ENCODE peak calls at places on chromosome 10, in five cellular contexts. One of them, this sample, is unnamed.

GRCh38 chr10:6297951-6298381 is 95.2 kb downstream of the PFKFB3 start:
- DNase-seq in H1: no peak
- DNase-seq in H9: no peak
- DNase-seq in mesenchymal stem cell: peak
- DNase-seq in trophoblast cell: peak
- DNase-seq in this sample: no peak

GRCh38 chr10:104253576-104254410 is 899 bp upstream of the GSTO1 start:
- DNase-seq in mesenchymal stem cell: peak
- DNase-seq in H1: no peak
- DNase-seq in H9: peak
- DNase-seq in trophoblast cell: peak
- DNase-seq in this sample: no peak

GRCh38 chr10:89235073-89235798 is 16.3 kb downstream of the LIPA start:
- DNase-seq in H1: no peak
- DNase-seq in mesenchymal stem cell: no peak
- DNase-seq in trophoblast cell: peak
- DNase-seq in H9: no peak
- DNase-seq in this sample: no peak

GRCh38 chr10:91200314-91201212 is 19.9 kb upstream of the PCGF5 start:
- DNase-seq in mesenchymal stem cell: no peak
- DNase-seq in H1: no peak
- DNase-seq in trophoblast cell: no peak
- DNase-seq in H9: no peak
- DNase-seq in this sample: no peak

GRCh38 chr10:123746927-123747326 is 80.8 kb downstream of the GPR26 start:
- DNase-seq in mesenchymal stem cell: no peak
- DNase-seq in H1: no peak
- DNase-seq in H9: peak
- DNase-seq in trophoblast cell: no peak
- DNase-seq in this sample: no peak

GRCh38 chr10:101974091-101974799 is 81.7 kb downstream of the ARMH3 start:
- DNase-seq in H9: no peak
- DNase-seq in mesenchymal stem cell: peak
- DNase-seq in trophoblast cell: no peak
- DNase-seq in H1: no peak
- DNase-seq in this sample: no peak

GRCh38 chr10:106355450-106355849 is 809.1 kb downstream of the SORCS1 start:
- DNase-seq in H1: peak
- DNase-seq in H9: peak
- DNase-seq in trophoblast cell: peak
- DNase-seq in mesenchymal stem cell: no peak
- DNase-seq in this sample: no peak

GRCh38 chr10:49419005-49419404 is 23.1 kb upstream of the DRGX start:
- DNase-seq in H9: peak
- DNase-seq in trophoblast cell: peak
- DNase-seq in H1: no peak
- DNase-seq in mesenchymal stem cell: no peak
- DNase-seq in this sample: no peak

GRCh38 chr10:23190872-23191763 is 994 bp upstream of the PTF1A start:
- DNase-seq in H1: peak
- DNase-seq in trophoblast cell: no peak
- DNase-seq in mesenchymal stem cell: no peak
- DNase-seq in H9: peak
- DNase-seq in this sample: no peak

GRCh38 chr10:118983263-118983662 is 46.3 kb upstream of the NANOS1 start:
- DNase-seq in H9: peak
- DNase-seq in mesenchymal stem cell: no peak
- DNase-seq in trophoblast cell: no peak
- DNase-seq in H1: no peak
- DNase-seq in this sample: no peak

GRCh38 chr10:398954-399353 is 263.7 kb downstream of the ZMYND11 start:
- DNase-seq in mesenchymal stem cell: no peak
- DNase-seq in trophoblast cell: no peak
- DNase-seq in H9: no peak
- DNase-seq in H1: no peak
- DNase-seq in this sample: no peak

GRCh38 chr10:58477122-58477521 is 35.5 kb upstream of the BICC1 start:
- DNase-seq in trophoblast cell: no peak
- DNase-seq in H9: peak
- DNase-seq in mesenchymal stem cell: no peak
- DNase-seq in H1: no peak
- DNase-seq in this sample: no peak

GRCh38 chr10:11610855-11611247 is 599 bp downstream of the USP6NL start:
- DNase-seq in mesenchymal stem cell: peak
- DNase-seq in H9: peak
- DNase-seq in H1: peak
- DNase-seq in trophoblast cell: peak
- DNase-seq in this sample: no peak

GRCh38 chr10:2351566-2351965 is 614.2 kb upstream of the ADARB2 start:
- DNase-seq in trophoblast cell: no peak
- DNase-seq in H9: no peak
- DNase-seq in H1: no peak
- DNase-seq in mesenchymal stem cell: no peak
- DNase-seq in this sample: no peak

GRCh38 chr10:11328264-11329054 is 283.0 kb downstream of the USP6NL start:
- DNase-seq in H9: no peak
- DNase-seq in mesenchymal stem cell: no peak
- DNase-seq in trophoblast cell: peak
- DNase-seq in H1: peak
- DNase-seq in this sample: no peak

GRCh38 chr10:16843252-16843870 is 26.1 kb upstream of the RSU1 start:
- DNase-seq in H1: no peak
- DNase-seq in H9: no peak
- DNase-seq in trophoblast cell: peak
- DNase-seq in mesenchymal stem cell: peak
- DNase-seq in this sample: peak

GRCh38 chr10:44913312-44914079 is 2.4 kb downstream of the TMEM72 start:
- DNase-seq in H9: no peak
- DNase-seq in mesenchymal stem cell: peak
- DNase-seq in trophoblast cell: no peak
- DNase-seq in H1: no peak
- DNase-seq in this sample: no peak

GRCh38 chr10:125802739-125803138 is 20.3 kb downstream of the UROS start:
- DNase-seq in trophoblast cell: peak
- DNase-seq in H1: no peak
- DNase-seq in H9: no peak
- DNase-seq in mesenchymal stem cell: no peak
- DNase-seq in this sample: no peak

GRCh38 chr10:119859422-119860258 is 13.0 kb downstream of the MCMBP start:
- DNase-seq in H1: no peak
- DNase-seq in trophoblast cell: peak
- DNase-seq in H9: no peak
- DNase-seq in mesenchymal stem cell: peak
- DNase-seq in this sample: peak

GRCh38 chr10:63825111-63825510 is 303.9 kb downstream of the REEP3 start:
- DNase-seq in mesenchymal stem cell: no peak
- DNase-seq in H9: no peak
- DNase-seq in H1: no peak
- DNase-seq in trophoblast cell: no peak
- DNase-seq in this sample: no peak

GRCh38 chr10:17216901-17217395 is 11.1 kb upstream of the VIM start:
- DNase-seq in H9: no peak
- DNase-seq in mesenchymal stem cell: peak
- DNase-seq in H1: no peak
- DNase-seq in trophoblast cell: no peak
- DNase-seq in this sample: no peak

GRCh38 chr10:43398939-43399871 is 9.8 kb downstream of the HNRNPF start:
- DNase-seq in mesenchymal stem cell: peak
- DNase-seq in trophoblast cell: peak
- DNase-seq in H9: no peak
- DNase-seq in H1: no peak
- DNase-seq in this sample: no peak

GRCh38 chr10:75497997-75498797 is 66.8 kb downstream of the LRMDA start:
- DNase-seq in H1: no peak
- DNase-seq in trophoblast cell: no peak
- DNase-seq in H9: no peak
- DNase-seq in mesenchymal stem cell: peak
- DNase-seq in this sample: no peak

GRCh38 chr10:132793871-132794849 is 8.2 kb upstream of the NKX6-2 start:
- DNase-seq in H1: no peak
- DNase-seq in mesenchymal stem cell: no peak
- DNase-seq in trophoblast cell: no peak
- DNase-seq in H9: no peak
- DNase-seq in this sample: no peak

GRCh38 chr10:44195120-44196007 is 189.5 kb downstream of the CXCL12 start:
- DNase-seq in trophoblast cell: no peak
- DNase-seq in mesenchymal stem cell: peak
- DNase-seq in H9: no peak
- DNase-seq in H1: no peak
- DNase-seq in this sample: no peak

DNA sequence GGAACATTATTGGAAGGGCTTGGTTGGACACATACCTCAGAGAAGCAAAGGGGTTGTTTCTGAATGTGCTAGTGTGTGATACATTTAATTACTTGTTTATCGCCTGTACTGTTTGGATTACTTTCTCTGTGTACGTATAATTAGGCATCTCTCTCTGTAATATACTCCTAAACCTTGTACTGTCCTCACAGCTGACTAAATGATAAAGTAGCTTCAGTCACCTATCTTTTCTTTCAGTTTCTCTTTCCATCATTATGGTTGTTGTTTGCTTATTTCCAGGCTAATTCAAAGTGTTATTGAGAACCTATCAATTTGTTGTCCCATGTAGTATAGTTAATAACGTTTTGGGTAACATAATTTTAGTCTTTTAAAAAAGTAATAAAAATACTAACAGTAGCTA is 34.0 kb downstream of the MXI1 start:
- DNase-seq in trophoblast cell: no peak
- DNase-seq in H1: no peak
- DNase-seq in H9: no peak
- DNase-seq in mesenchymal stem cell: no peak
- DNase-seq in this sample: no peak
- H2BK5ac ChIP-seq in trophoblast cell: no peak
- H2BK5ac ChIP-seq in H1: no peak
- H2BK5ac ChIP-seq in H9: no peak
- H2BK5ac ChIP-seq in mesenchymal stem cell: no peak
- H2BK5ac ChIP-seq in this sample: no peak

GRCh38 chr10:110684800-110685446 is 40.8 kb downstream of the RBM20 start:
- DNase-seq in mesenchymal stem cell: peak
- DNase-seq in H1: no peak
- DNase-seq in H9: peak
- DNase-seq in trophoblast cell: no peak
- DNase-seq in this sample: no peak
- H2BK120ac ChIP-seq in mesenchymal stem cell: no peak
- H2BK120ac ChIP-seq in H1: no peak
- H2BK120ac ChIP-seq in H9: no peak
- H2BK120ac ChIP-seq in trophoblast cell: no peak
- H2BK120ac ChIP-seq in this sample: no peak

GRCh38 chr10:26365681-26366327 is 72.3 kb upstream of the APBB1IP start:
- DNase-seq in mesenchymal stem cell: no peak
- DNase-seq in trophoblast cell: peak
- DNase-seq in H9: no peak
- DNase-seq in H1: no peak
- DNase-seq in this sample: no peak

GRCh38 chr10:26361946-26362345 is 76.2 kb upstream of the APBB1IP start:
- DNase-seq in H1: no peak
- DNase-seq in mesenchymal stem cell: no peak
- DNase-seq in H9: no peak
- DNase-seq in trophoblast cell: no peak
- DNase-seq in this sample: no peak

GRCh38 chr10:26368463-26368862 is 69.7 kb upstream of the APBB1IP start:
- DNase-seq in H9: no peak
- DNase-seq in trophoblast cell: no peak
- DNase-seq in mesenchymal stem cell: no peak
- DNase-seq in H1: no peak
- DNase-seq in this sample: no peak

GRCh38 chr10:26372513-26373354 is 65.4 kb upstream of the APBB1IP start:
- DNase-seq in H9: no peak
- DNase-seq in mesenchymal stem cell: no peak
- DNase-seq in trophoblast cell: no peak
- DNase-seq in H1: no peak
- DNase-seq in this sample: no peak

GRCh38 chr10:26367771-26368170 is 70.4 kb upstream of the APBB1IP start:
- DNase-seq in mesenchymal stem cell: peak
- DNase-seq in trophoblast cell: peak
- DNase-seq in H9: peak
- DNase-seq in H1: peak
- DNase-seq in this sample: peak
- H2BK12ac ChIP-seq in mesenchymal stem cell: no peak
- H2BK12ac ChIP-seq in trophoblast cell: no peak
- H2BK12ac ChIP-seq in H9: no peak
- H2BK12ac ChIP-seq in H1: no peak
- H2BK12ac ChIP-seq in this sample: no peak

GRCh38 chr10:72503241-72503640 is 122.6 kb downstream of the MICU1 start:
- DNase-seq in trophoblast cell: peak
- DNase-seq in H9: no peak
- DNase-seq in mesenchymal stem cell: peak
- DNase-seq in H1: no peak
- DNase-seq in this sample: no peak

GRCh38 chr10:72502581-72502980 is 123.3 kb downstream of the MICU1 start:
- DNase-seq in H9: no peak
- DNase-seq in mesenchymal stem cell: peak
- DNase-seq in trophoblast cell: no peak
- DNase-seq in H1: no peak
- DNase-seq in this sample: no peak

GRCh38 chr10:72506474-72506873 is 119.4 kb downstream of the MICU1 start:
- DNase-seq in trophoblast cell: no peak
- DNase-seq in H1: no peak
- DNase-seq in H9: no peak
- DNase-seq in mesenchymal stem cell: no peak
- DNase-seq in this sample: no peak

GRCh38 chr10:72505435-72505834 is 120.4 kb downstream of the MICU1 start:
- DNase-seq in mesenchymal stem cell: no peak
- DNase-seq in trophoblast cell: no peak
- DNase-seq in H1: no peak
- DNase-seq in H9: no peak
- DNase-seq in this sample: no peak

GRCh38 chr10:72503694-72504438 is 122.0 kb downstream of the MICU1 start:
- DNase-seq in H9: no peak
- DNase-seq in H1: no peak
- DNase-seq in trophoblast cell: no peak
- DNase-seq in mesenchymal stem cell: no peak
- DNase-seq in this sample: no peak
- H2BK5ac ChIP-seq in H9: no peak
- H2BK5ac ChIP-seq in H1: no peak
- H2BK5ac ChIP-seq in trophoblast cell: no peak
- H2BK5ac ChIP-seq in mesenchymal stem cell: no peak
- H2BK5ac ChIP-seq in this sample: no peak

DNA sequence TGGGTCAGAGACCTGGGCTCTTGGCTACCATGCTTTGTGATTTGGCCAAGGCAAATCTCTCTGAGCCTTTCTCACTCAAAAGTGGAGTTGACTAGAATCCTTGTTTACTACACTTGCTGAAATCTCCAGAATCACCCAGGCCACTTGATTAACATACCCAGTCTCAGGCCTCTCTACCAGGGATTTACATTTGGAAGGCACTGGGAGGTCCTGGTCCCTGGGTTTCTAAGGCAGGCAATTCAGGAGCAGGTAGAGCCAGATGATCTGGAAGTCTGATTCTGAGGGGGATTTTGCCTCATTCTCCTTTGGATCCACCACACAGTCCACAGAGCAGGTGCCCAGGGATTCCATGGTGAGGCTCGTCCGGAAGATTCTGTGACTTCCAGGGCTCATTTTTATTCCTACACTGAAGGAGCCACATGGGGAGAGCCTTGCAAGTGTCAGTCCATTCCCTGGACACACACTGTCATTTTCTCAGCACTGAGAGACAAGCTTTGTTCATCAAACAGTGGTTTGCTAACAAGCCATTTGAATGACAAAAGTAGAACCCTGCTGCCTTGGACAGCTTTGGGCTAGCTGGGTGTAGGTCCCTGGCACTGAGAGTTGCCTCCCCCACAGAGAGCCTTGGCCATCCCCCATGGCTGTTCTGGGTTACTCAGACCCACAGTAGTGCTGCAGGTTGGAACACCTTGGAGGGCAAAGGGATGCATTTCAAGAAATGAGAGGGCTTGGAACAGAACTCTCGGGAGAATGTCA is 74.2 kb downstream of the NOC3L start:
- DNase-seq in H1: no peak
- DNase-seq in H9: no peak
- DNase-seq in trophoblast cell: no peak
- DNase-seq in mesenchymal stem cell: no peak
- DNase-seq in this sample: no peak
- H2BK120ac ChIP-seq in H1: no peak
- H2BK120ac ChIP-seq in H9: no peak
- H2BK120ac ChIP-seq in trophoblast cell: no peak
- H2BK120ac ChIP-seq in mesenchymal stem cell: no peak
- H2BK120ac ChIP-seq in this sample: no peak